ENCODE peak calls at places on chromosomes 2 and 18, in four cellular contexts. K, A, Q and S are unnamed samples.

GRCh38 chr18:32552421-32553030 is 81.8 kb upstream of the GAREM1 start:
- DNase-seq in K (peak; percentile 72), A (peak; percentile 46), Q (peak; percentile 71), S (no peak)

GRCh38 chr2:98658816-98659486 is 50.6 kb downstream of the UNC50 start:
- DNase-seq in K (no peak), A (no peak), Q (no peak), S (no peak)

GRCh38 chr2:126662623-126663022 is 6.7 kb downstream of the GYPC start:
- DNase-seq in K (no peak), A (no peak), Q (no peak), S (no peak)

GRCh38 chr18:12885500-12885899 is 1.5 kb upstream of the PTPN2 start:
- DNase-seq in K (no peak), A (no peak), Q (no peak), S (no peak)

GRCh38 chr2:199901942-199902341 is 9.2 kb upstream of the C2orf69 start:
- DNase-seq in K (no peak), A (no peak), Q (no peak), S (no peak)

GRCh38 chr2:100955226-100955625 is 46.9 kb upstream of the RPL31 start:
- DNase-seq in K (no peak), A (no peak), Q (no peak), S (no peak)

GRCh38 chr2:20467789-20468548 is 21.1 kb downstream of the RHOB start:
- DNase-seq in K (no peak), A (no peak), Q (peak; percentile 24), S (peak; percentile 24)

GRCh38 chr2:177585234-177585863 is 192.8 kb downstream of the AGPS start:
- DNase-seq in K (no peak), A (no peak), Q (peak; percentile 77), S (no peak)

GRCh38 chr2:197647961-197648690 is 27.3 kb downstream of the RFTN2 start:
- DNase-seq in K (peak; percentile 59), A (no peak), Q (no peak), S (no peak)

GRCh38 chr2:152475982-152476381 is 141.0 kb downstream of the FMNL2 start:
- DNase-seq in K (peak; percentile 52), A (no peak), Q (no peak), S (no peak)

GRCh38 chr2:217987391-217987790 is 15.4 kb downstream of the TNS1 start:
- DNase-seq in K (no peak), A (no peak), Q (no peak), S (no peak)

GRCh38 chr2:85389139-85389538 is 21.0 kb downstream of the CAPG start:
- DNase-seq in K (no peak), A (no peak), Q (no peak), S (peak; percentile 32)

GRCh38 chr18:22604390-22604985 is 186.8 kb upstream of the CTAGE1 start:
- DNase-seq in K (no peak), A (no peak), Q (peak; percentile 59), S (no peak)

GRCh38 chr2:240759454-240759853 is 60.6 kb downstream of the KIF1A start:
- DNase-seq in K (no peak), A (no peak), Q (no peak), S (no peak)

GRCh38 chr2:162062559-162062958 is 11.5 kb downstream of the DPP4 start:
- DNase-seq in K (no peak), A (no peak), Q (no peak), S (no peak)

GRCh38 chr2:186532891-186533290 is 46.8 kb downstream of the ZC3H15 start:
- DNase-seq in K (peak; percentile 33), A (no peak), Q (no peak), S (no peak)

GRCh38 chr18:75277629-75277966 is 67.0 kb downstream of the TSHZ1 start:
- DNase-seq in K (no peak), A (no peak), Q (no peak), S (no peak)

GRCh38 chr18:26804474-26804873 is 61.0 kb downstream of the AQP4 start:
- DNase-seq in K (no peak), A (peak; percentile 5), Q (peak; percentile 32), S (no peak)

GRCh38 chr2:224404766-224405165 is 2.9 kb upstream of the FAM124B start:
- DNase-seq in K (no peak), A (no peak), Q (no peak), S (no peak)

GRCh38 chr2:123040506-123040905 is 984.6 kb upstream of the CNTNAP5 start:
- DNase-seq in K (no peak), A (no peak), Q (no peak), S (no peak)

GRCh38 chr18:29488617-29489016 is 1311.7 kb upstream of the CDH2 start:
- DNase-seq in K (peak; percentile 1), A (no peak), Q (no peak), S (no peak)

GRCh38 chr18:59660976-59661743 is 36.1 kb downstream of the CCBE1 start:
- DNase-seq in K (peak; percentile 49), A (no peak), Q (no peak), S (no peak)

GRCh38 chr18:62973689-62974088 is 258.3 kb downstream of the PHLPP1 start:
- DNase-seq in K (no peak), A (no peak), Q (no peak), S (no peak)

GRCh38 chr2:134154269-134154668 is 99.6 kb upstream of the MGAT5 start:
- DNase-seq in K (no peak), A (no peak), Q (no peak), S (peak; percentile 72)

GRCh38 chr2:20368706-20369105 is 18.1 kb upstream of the PUM2 start:
- DNase-seq in K (no peak), A (no peak), Q (no peak), S (no peak)

GRCh38 chr2:68689553-68690537 is 44.8 kb upstream of the ARHGAP25 start:
- DNase-seq in K (no peak), A (no peak), Q (no peak), S (no peak)

GRCh38 chr2:239927424-239927981 is 97.6 kb downstream of the NDUFA10 start:
- DNase-seq in K (peak; percentile 94), A (no peak), Q (peak; percentile 24), S (peak; percentile 18)

GRCh38 chr18:9712606-9713005 is 4.5 kb downstream of the RAB31 start:
- DNase-seq in K (peak; percentile 52), A (no peak), Q (no peak), S (no peak)

GRCh38 chr18:26516964-26517363 is 31.4 kb downstream of the KCTD1 start:
- DNase-seq in K (no peak), A (no peak), Q (no peak), S (no peak)

GRCh38 chr18:36249392-36249791 is 48.1 kb upstream of the FHOD3 start:
- DNase-seq in K (no peak), A (no peak), Q (no peak), S (no peak)

GRCh38 chr2:202290970-202291369 is 25.4 kb downstream of the NOP58 start:
- DNase-seq in K (peak; percentile 10), A (no peak), Q (no peak), S (no peak)

GRCh38 chr2:202290316-202290715 is 24.8 kb downstream of the NOP58 start:
- DNase-seq in K (no peak), A (no peak), Q (no peak), S (no peak)

GRCh38 chr2:202286595-202286994 is 21.0 kb downstream of the NOP58 start:
- DNase-seq in K (no peak), A (no peak), Q (no peak), S (no peak)

GRCh38 chr2:202289394-202290204 is 24.0 kb downstream of the NOP58 start:
- DNase-seq in K (no peak), A (no peak), Q (no peak), S (no peak)
- H3K36me3 ChIP-seq in K (peaks cover 79% of the 10 kb centered on the region), A (peaks cover 1% of the 10 kb centered on the region), Q (peaks cover 72% of the 10 kb centered on the region), S (peaks cover 87% of the 10 kb centered on the region)

DNA sequence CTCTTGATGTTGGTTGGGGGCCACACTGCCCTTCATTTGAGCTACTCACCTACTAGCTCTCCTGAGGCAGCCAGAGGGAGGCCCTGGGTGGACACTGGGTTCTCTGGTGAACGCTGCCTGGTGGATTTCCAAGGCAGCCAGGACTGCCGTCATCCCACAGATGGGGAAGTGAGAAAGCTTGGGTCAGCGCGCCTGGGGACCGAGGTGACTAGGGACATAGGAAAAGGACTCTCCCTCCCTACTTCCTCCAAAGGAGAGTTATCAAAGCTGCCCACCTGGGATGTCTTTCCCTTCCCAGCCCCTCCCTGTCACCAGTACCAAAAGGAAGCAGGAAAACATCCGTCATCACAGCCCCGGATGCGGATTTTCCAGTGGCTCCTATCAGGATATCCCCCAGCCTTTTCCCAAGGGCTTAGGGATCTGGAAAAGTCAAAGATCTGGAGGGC is 3.8 kb upstream of the SEMA4C start:
- DNase-seq in K (no peak), A (no peak), Q (no peak), S (peak; percentile 65)
- H3K4me1 ChIP-seq in K (peaks cover 10% of the 10 kb centered on the region), A (peaks cover 16% of the 10 kb centered on the region), Q (peaks cover 37% of the 10 kb centered on the region), S (no peaks in the 10 kb centered on the region)

GRCh38 chr2:70697603-70698383 is 70.2 kb downstream of the ADD2 start:
- DNase-seq in K (no peak), A (no peak), Q (peak; percentile 17), S (no peak)
- H3K36me3 ChIP-seq in K (no peaks in the 10 kb centered on the region), A (no peaks in the 10 kb centered on the region), Q (no peaks in the 10 kb centered on the region), S (no peaks in the 10 kb centered on the region)

DNA sequence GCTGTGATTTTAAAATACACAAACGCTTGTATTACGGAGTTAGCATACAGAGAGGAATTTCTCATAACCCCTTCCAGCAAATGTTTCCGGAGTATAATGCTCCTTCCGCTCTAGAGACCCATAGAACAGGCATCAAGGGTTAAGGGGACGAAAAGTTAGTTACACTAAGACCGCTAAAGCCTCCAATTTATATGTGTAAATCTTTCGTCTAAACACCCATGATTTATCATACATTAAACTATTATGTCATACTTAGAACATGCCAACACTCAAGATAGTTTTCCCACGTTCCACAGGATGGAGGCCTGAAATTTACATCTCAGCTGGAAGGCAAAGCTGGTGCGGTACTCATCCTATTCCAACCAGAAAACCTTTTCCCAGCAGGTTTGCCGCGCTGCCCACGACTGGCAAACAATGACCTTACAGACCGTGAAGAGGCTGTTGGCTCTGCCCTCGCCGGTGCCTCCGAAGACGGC is 650 bp downstream of the ORMDL1 start:
- DNase-seq in K (peak; percentile 68), A (no peak), Q (no peak), S (no peak)
- H3K4me1 ChIP-seq in K (peaks cover 29% of the 10 kb centered on the region), A (peaks cover 5% of the 10 kb centered on the region), Q (peaks cover 54% of the 10 kb centered on the region), S (peaks cover 4% of the 10 kb centered on the region)

GRCh38 chr2:111031546-111032484 is 88.9 kb upstream of the BCL2L11 start:
- DNase-seq in K (no peak), A (no peak), Q (peak; percentile 23), S (no peak)
- H3K36me3 ChIP-seq in K (no peaks in the 10 kb centered on the region), A (no peaks in the 10 kb centered on the region), Q (no peaks in the 10 kb centered on the region), S (no peaks in the 10 kb centered on the region)

DNA sequence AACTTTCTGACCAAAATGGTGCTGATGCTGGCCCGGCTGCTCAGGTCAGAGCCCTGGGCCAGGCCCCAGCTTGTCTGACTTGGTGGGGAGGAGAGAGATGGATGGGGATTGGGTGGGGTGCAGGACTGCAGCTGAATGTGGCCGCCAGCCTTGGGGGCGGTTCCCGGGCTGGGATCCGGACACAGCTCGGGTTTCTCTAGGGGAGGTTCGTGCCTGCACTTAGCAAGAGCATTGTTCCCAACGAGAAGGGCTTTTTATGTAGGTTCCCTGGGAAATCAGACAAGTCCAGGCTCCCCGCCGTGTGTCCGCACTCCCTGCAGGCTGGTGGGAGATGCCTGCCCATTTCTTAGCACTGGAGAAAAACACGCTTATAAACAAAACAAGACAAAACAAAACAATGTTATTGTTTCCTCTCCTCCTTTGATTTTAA is 50.5 kb upstream of the HS6ST1 start:
- DNase-seq in K (peak; percentile 43), A (no peak), Q (no peak), S (no peak)
- H3K4me1 ChIP-seq in K (peaks cover 21% of the 10 kb centered on the region), A (peaks cover 16% of the 10 kb centered on the region), Q (peaks cover 7% of the 10 kb centered on the region), S (no peaks in the 10 kb centered on the region)

GRCh38 chr2:17688600-17688999 is 65.0 kb downstream of the SMC6 start:
- DNase-seq in K (no peak), A (no peak), Q (no peak), S (no peak)
- H3K36me3 ChIP-seq in K (peaks cover 35% of the 10 kb centered on the region), A (no peaks in the 10 kb centered on the region), Q (peaks cover 4% of the 10 kb centered on the region), S (no peaks in the 10 kb centered on the region)